ENCODE peak calls at places on chromosome 10, in five cellular contexts. G is HepG2, N is A549, X is GM12878, L is K562. B is an unnamed sample.

GRCh38 chr10:93095225-93095624 is 21.5 kb downstream of the CYP26A1 start:
- DNase-seq in N (no peak), X (no peak), G (no peak), L (no peak), B (no peak)

GRCh38 chr10:124737221-124737620 is 7.0 kb downstream of the FAM53B start:
- DNase-seq in X (no peak), L (no peak), G (no peak), N (no peak), B (no peak)

GRCh38 chr10:7407368-7408002 is 3.3 kb downstream of the SFMBT2 start:
- DNase-seq in N (no peak), L (no peak), G (no peak), X (no peak), B (peak)

GRCh38 chr10:114603943-114604342 is 54.1 kb downstream of the ABLIM1 start:
- DNase-seq in N (no peak), X (no peak), L (peak), G (no peak), B (no peak)

GRCh38 chr10:88477343-88478085 is 105.6 kb downstream of the RNLS start:
- DNase-seq in L (no peak), X (no peak), G (no peak), N (no peak), B (no peak)

GRCh38 chr10:52212802-52213510 is 101.1 kb upstream of the DKK1 start:
- DNase-seq in N (no peak), L (no peak), G (peak), X (no peak), B (no peak)

GRCh38 chr10:56449770-56450169 is 88.7 kb upstream of the ZWINT start:
- DNase-seq in X (no peak), L (no peak), G (no peak), N (no peak), B (no peak)

GRCh38 chr10:127196227-127196954 is at the start of gene INSYN2A:
- DNase-seq in X (no peak), N (peak), L (no peak), G (no peak), B (peak)

GRCh38 chr10:50740351-50740688 is 584 bp downstream of the ASAH2B start:
- DNase-seq in G (peak), N (peak), X (peak), L (no peak), B (no peak)

GRCh38 chr10:107022600-107023354 is 141.7 kb downstream of the SORCS1 start:
- DNase-seq in L (peak), G (no peak), N (no peak), X (no peak), B (no peak)

GRCh38 chr10:35462491-35462934 is 126.2 kb downstream of the CCNY start:
- DNase-seq in L (no peak), G (peak), N (no peak), X (no peak), B (no peak)

GRCh38 chr10:34711500-34711899 is 103.6 kb downstream of the PARD3 start:
- DNase-seq in L (no peak), G (peak), X (no peak), N (no peak), B (no peak)

GRCh38 chr10:110034596-110034995 is 26.8 kb downstream of the ADD3 start:
- DNase-seq in X (no peak), G (no peak), L (no peak), N (no peak), B (no peak)

GRCh38 chr10:107031981-107032699 is 132.4 kb downstream of the SORCS1 start:
- DNase-seq in G (no peak), L (peak), N (no peak), X (no peak), B (no peak)

GRCh38 chr10:21505711-21506278 is 19.7 kb downstream of the SKIDA1 start:
- DNase-seq in G (peak), N (no peak), L (no peak), X (no peak), B (no peak)

GRCh38 chr10:23345861-23346260 is 1.3 kb upstream of the C10orf67 start:
- DNase-seq in X (no peak), N (no peak), G (peak), L (no peak), B (no peak)

GRCh38 chr10:132458071-132458594 is 61.1 kb downstream of the PWWP2B start:
- DNase-seq in N (no peak), G (no peak), L (no peak), X (no peak), B (no peak)

GRCh38 chr10:101060951-101061813 is 607 bp upstream of the KAZALD1 start:
- DNase-seq in G (peak), X (peak), N (peak), L (peak), B (peak)

GRCh38 chr10:1297566-1298301 is 241.5 kb downstream of the WDR37 start:
- DNase-seq in N (no peak), X (no peak), L (no peak), G (no peak), B (peak)

GRCh38 chr10:130409346-130409745 is 273.2 kb downstream of the GLRX3 start:
- DNase-seq in G (no peak), L (no peak), X (no peak), N (no peak), B (no peak)

GRCh38 chr10:116098411-116099019 is 174.5 kb downstream of the GFRA1 start:
- DNase-seq in L (no peak), N (no peak), X (no peak), G (no peak), B (no peak)

GRCh38 chr10:113027574-113028392 is 77.7 kb downstream of the TCF7L2 start:
- DNase-seq in X (no peak), L (no peak), G (peak), N (no peak), B (no peak)

GRCh38 chr10:13099144-13099665 is 758 bp upstream of the OPTN start:
- DNase-seq in N (peak), X (no peak), G (peak), L (peak), B (peak)

GRCh38 chr10:112696587-112696986 is 249.6 kb downstream of the VTI1A start:
- DNase-seq in G (no peak), N (no peak), L (no peak), X (no peak), B (no peak)

DNA sequence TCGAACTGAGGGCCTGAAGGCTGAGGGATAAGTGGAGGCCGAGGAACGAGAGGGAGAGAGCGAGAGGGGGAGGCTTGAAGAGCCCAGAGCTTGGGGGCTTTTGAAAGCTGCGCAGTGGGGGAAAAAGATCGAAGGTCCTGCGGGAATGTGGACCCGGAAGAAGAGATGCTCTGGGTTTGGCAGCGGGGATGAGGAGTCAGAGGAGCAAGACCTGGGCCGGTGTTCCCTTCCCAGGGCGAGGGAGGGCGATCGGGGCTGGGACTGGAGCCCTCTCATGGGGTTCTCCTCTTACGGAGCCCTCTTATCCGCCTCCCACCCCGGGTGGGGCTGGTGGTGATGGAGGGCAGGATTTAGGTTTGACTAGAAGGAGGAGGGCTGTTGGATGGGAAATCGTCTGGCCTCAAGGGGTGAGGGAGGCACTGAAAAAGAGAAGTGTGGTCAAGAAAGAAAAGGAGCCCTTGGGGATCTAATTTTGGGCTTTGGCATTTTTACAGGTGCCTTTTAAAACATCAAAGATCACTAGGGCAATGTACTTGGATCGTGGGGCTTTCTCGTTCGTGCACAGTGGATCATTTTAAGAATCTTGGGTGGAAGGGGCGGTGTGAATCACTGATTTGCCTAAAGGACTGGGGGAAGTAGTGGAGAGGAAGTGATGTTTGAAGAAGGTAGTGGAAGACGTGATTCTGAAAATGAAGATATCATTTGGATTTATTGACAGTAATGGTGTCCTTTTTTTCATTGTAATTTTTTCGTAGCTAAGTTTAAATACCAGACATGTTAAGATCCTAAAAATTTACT is 649 bp downstream of the SAMD8 start:
- DNase-seq in G (peak), N (peak), X (peak), L (peak), B (peak)
- TF ChIP-seq ESRRA in G (no peak), N (no peak), X (no peak), L (no peak), B (no peak)

DNA sequence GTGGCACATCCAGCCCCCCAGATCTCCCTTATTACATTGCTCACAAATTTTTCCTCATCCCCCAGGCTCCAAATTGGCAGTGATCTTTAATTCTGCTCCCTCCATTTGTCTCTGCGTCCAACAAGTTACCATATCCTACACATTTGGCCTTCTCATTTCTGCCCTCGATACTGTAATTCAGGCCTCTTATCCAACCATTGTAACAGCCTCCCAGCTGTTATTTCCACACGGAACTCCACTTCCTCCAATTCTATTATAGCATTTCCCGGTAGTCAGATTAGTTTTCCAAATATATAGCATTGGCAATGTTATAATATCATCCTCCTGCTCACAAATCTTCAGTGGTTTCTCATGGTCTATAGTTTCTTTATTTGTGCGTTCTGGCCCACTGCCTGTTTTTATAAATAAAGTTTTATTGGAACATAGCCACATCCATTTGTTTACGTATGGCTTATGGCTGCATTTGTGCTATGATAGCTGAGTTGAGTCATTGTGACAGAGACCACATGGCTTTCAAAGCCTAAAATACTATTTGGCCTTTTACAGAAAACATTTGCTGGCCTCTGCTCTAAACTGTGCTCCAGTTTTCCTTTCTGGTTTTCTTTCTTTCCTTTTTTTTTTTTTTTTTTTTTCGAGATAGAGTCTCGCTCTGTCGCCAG is 126.5 kb upstream of the ZNF438 start:
- DNase-seq in X (no peak), N (no peak), G (no peak), L (no peak), B (no peak)
- TF ChIP-seq ESRRA in X (no peak), N (no peak), G (no peak), L (no peak), B (no peak)

GRCh38 chr10:26733750-26734568 is 36.5 kb downstream of the PDSS1 start:
- DNase-seq in G (peak), N (no peak), L (no peak), X (no peak), B (no peak)
- TF ChIP-seq ESRRA in G (peak), N (no peak), L (no peak), X (no peak), B (no peak)

DNA sequence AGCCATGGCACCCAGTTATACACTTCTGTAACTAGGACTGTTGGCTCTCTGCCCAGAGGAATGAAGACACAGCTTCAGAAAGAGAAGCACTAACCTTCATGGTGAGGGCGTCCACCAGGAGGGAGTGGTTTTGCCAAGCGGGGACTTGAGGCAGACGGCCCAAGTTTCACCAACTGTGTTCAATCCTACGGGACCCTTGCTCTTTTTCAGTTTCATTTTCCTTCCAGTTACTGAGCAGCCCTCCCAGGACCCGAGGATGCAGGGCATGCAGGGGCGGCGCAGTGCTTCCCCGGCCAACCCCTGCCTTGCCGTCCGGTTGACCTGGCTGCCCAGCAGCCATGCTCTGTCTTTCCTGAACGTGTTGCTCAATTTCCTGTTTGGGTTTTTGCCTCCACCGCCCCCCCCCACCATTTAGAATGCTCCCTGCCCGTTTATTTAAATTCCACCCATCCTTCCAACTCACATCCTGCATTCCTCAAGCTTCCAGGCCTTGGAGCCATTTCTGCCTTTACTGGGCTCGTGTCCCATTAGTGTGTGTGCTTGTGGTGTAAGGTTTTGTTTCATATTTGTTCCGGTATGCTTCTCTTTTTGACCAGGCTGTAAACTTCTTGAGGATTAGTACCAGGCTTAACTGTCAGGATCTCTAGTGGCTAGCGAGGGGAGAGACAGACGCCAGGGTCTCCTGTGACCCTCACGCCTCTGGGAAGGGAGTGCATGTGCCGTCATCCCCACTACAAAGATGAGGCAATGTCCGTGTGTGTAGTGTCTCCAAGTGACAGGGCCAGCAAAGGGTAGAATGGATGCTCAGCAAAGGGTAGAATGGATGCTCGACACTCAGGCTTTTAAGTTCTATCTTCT is 31.6 kb downstream of the IL15RA start:
- DNase-seq in L (no peak), G (peak), N (no peak), X (no peak), B (no peak)
- TF ChIP-seq ESRRA in L (no peak), G (no peak), N (no peak), X (no peak), B (no peak)

GRCh38 chr10:11756766-11757315 is 14.7 kb downstream of the ECHDC3 start:
- DNase-seq in X (no peak), G (no peak), L (no peak), N (no peak), B (no peak)

GRCh38 chr10:11757820-11758463 is 15.8 kb downstream of the ECHDC3 start:
- DNase-seq in L (peak), X (peak), G (peak), N (peak), B (peak)

GRCh38 chr10:11755512-11756247 is 13.5 kb downstream of the ECHDC3 start:
- DNase-seq in L (no peak), X (no peak), G (no peak), N (no peak), B (no peak)

GRCh38 chr10:11758527-11759236 is 16.5 kb downstream of the ECHDC3 start:
- DNase-seq in G (no peak), N (no peak), X (no peak), L (no peak), B (no peak)

GRCh38 chr10:11757452-11757819 is 15.3 kb downstream of the ECHDC3 start:
- DNase-seq in G (peak), N (no peak), X (no peak), L (peak), B (no peak)
- TF ChIP-seq ESRRA in G (no peak), N (no peak), X (no peak), L (peak), B (no peak)

DNA sequence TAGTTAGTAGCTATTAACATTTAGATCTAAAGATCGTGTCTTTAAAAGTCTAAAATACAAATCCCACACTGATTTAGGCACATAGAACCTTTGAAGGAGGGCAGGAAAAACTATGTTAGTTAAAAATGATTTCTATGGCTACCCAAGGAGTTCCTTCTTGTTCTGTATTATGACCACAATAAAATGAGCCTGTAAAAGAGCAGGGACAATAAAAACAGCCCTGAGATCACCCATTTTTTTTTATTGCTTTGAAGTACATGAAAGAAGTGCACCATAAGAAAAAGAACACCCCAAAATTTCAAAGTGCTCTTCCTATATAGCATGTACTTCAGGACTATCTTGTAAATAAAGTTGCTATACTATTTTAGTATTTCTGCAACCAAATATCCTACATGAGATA is 29.8 kb downstream of the RTKN2 start:
- DNase-seq in N (no peak), G (no peak), X (no peak), L (no peak), B (no peak)
- TF ChIP-seq ESRRA in N (no peak), G (no peak), X (no peak), L (no peak), B (no peak)

GRCh38 chr10:91424016-91424415 is 13.9 kb downstream of the HECTD2 start:
- DNase-seq in X (no peak), N (no peak), G (no peak), L (no peak), B (no peak)

GRCh38 chr10:91422915-91423314 is 12.8 kb downstream of the HECTD2 start:
- DNase-seq in X (no peak), L (no peak), N (no peak), G (no peak), B (no peak)

GRCh38 chr10:91416339-91416868 is 6.3 kb downstream of the HECTD2 start:
- DNase-seq in L (no peak), X (no peak), G (no peak), N (no peak), B (no peak)

GRCh38 chr10:91418417-91418816 is 8.3 kb downstream of the HECTD2 start:
- DNase-seq in X (no peak), L (no peak), G (no peak), N (no peak), B (no peak)

DNA sequence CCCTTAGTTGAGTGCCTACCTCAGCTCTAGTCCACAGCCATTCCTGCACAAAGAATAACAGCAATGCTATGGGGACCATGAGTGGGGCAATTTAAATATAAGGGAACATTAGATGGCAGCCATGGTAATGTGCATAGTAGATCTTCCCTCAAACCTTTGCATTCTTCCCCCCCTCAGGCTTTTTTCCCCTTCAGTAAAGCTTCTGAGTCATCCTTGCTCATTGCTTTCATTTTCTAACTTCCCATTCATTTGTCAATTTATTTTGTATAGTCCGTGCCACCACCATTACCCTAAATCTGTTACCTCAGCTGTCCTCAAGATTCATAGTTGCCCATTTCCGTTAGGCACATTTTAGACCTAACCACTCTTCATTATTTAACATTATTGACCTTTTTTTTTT is 10.7 kb downstream of the HECTD2 start:
- DNase-seq in L (no peak), X (no peak), N (no peak), G (no peak), B (no peak)
- TF ChIP-seq ESRRA in L (no peak), X (no peak), N (no peak), G (no peak), B (no peak)

GRCh38 chr10:78071140-78071856 is 37.6 kb downstream of the RPS24 start:
- DNase-seq in G (no peak), L (no peak), X (no peak), N (no peak), B (no peak)

GRCh38 chr10:78066728-78067430 is 33.2 kb downstream of the RPS24 start:
- DNase-seq in X (no peak), N (no peak), G (peak), L (no peak), B (no peak)

GRCh38 chr10:78070726-78071125 is 37.1 kb downstream of the RPS24 start:
- DNase-seq in G (no peak), N (no peak), L (no peak), X (no peak), B (no peak)

GRCh38 chr10:78071857-78072179 is 38.2 kb downstream of the RPS24 start:
- DNase-seq in N (no peak), L (no peak), X (no peak), G (no peak), B (no peak)

DNA sequence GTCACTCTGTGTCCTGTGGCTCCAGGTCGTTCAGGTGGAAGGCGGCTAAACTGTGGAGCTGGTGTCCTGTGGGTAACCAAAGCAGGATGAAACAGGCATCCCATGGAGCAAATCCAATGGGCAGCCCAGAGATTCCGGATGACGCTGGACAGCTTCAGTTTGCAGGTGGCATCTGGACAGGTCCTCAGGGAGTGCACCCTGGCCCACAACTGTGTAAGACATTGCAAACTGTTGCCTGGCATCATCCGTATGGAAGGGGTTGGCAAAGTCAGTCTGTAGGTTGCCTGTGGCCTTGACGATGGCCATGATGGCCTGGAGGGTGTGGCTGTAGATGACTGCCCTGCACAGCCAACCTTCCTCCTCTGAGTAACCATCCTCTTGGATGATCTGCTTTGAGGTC is 35.5 kb downstream of the RPS24 start:
- DNase-seq in X (no peak), N (no peak), L (no peak), G (no peak), B (no peak)
- TF ChIP-seq ESRRA in X (no peak), N (no peak), L (no peak), G (no peak), B (no peak)

DNA sequence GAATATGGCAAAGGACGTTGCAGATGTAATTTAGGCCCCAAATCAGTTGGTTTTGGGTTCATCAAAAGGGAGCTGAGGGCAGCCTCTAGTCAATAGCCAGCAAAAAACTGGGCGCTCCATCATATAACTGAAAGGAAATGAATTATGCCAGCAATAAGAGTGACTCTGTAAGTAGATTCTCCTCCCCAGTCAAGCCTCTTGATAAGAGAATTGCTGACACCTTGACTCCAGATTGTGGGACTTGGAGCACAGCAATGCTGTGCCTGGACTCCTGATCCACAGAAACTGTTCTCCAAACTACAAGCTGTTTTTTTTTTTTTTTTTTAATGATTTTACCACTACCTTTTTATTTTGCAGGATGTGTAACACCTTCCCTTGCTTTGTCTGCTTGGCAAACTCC is 25.5 kb downstream of the ZFAND4 start:
- DNase-seq in X (no peak), L (no peak), N (no peak), G (no peak), B (no peak)
- TF ChIP-seq ESRRA in X (no peak), L (no peak), N (no peak), G (no peak), B (no peak)